ENCODE peak calls at places on chromosome 18, in four cellular contexts. Y is HepG2, T is SK-N-SH, V is GM12878. S is an unnamed sample.

GRCh38 chr18:10840768-10841167 is 308.6 kb downstream of the PIEZO2 start:
- DNase-seq in Y (no peak), T (no peak), V (no peak), S (no peak)

GRCh38 chr18:73793386-73793785 is 354.2 kb downstream of the FBXO15 start:
- DNase-seq in Y (no peak), T (no peak), V (no peak), S (no peak)

GRCh38 chr18:7532942-7533341 is 34.2 kb upstream of the PTPRM start:
- DNase-seq in V (no peak), Y (no peak), T (no peak), S (no peak)

GRCh38 chr18:13218376-13219011 is at the start of gene LDLRAD4:
- DNase-seq in Y (no peak), T (peak; percentile 77), V (no peak), S (peak; percentile 66)

GRCh38 chr18:4107049-4107459 is 348.1 kb downstream of the DLGAP1 start:
- DNase-seq in T (no peak), V (no peak), Y (no peak), S (no peak)

GRCh38 chr18:6159426-6159825 is 255.3 kb downstream of the L3MBTL4 start:
- DNase-seq in T (no peak), Y (no peak), V (no peak), S (no peak)

GRCh38 chr18:48018806-48019295 is 88.4 kb upstream of the SMAD2 start:
- DNase-seq in V (no peak), T (no peak), Y (no peak), S (no peak)

GRCh38 chr18:73848656-73849055 is 299.0 kb downstream of the FBXO15 start:
- DNase-seq in V (no peak), Y (no peak), T (no peak), S (no peak)

GRCh38 chr18:11947214-11948119 is 33.8 kb upstream of the IMPA2 start:
- DNase-seq in T (no peak), Y (peak; percentile 79), V (peak; percentile 69), S (peak; percentile 73)

GRCh38 chr18:49555641-49556040 is 6.2 kb upstream of the LIPG start:
- DNase-seq in Y (no peak), V (no peak), T (no peak), S (no peak)

GRCh38 chr18:48548404-48548771 is 9.6 kb downstream of the CTIF start:
- DNase-seq in V (no peak), Y (no peak), T (no peak), S (no peak)

DNA sequence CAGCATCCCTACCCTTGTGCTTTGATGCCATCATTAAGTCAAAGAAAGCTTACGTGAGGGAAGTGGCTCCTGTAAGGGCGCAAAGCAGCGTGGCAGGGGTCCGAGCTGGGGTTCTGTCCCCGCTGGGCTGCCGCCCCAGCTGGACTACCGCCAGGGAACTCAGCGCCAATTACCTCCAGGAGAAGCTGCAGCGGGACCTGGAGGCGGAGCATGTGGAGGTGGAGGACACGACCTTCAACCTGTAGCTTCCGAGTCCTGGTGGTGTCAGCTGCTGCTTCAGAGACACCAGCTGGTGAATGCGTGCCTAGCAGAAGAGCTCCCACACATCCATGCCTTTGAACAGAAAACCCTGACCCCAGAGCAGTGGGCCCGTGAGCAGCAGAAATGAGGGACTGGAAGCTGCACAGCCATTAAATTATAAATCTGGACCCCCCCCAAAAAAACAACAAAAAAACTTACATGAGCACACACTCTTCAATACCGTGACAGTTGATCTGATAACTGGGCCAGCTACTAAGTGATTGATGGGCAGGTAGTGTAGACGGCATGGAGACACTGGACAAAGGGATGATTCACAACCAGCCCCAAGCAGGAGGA is 20.1 kb upstream of the YES1 start:
- DNase-seq in T (no peak), V (no peak), Y (peak; percentile 91), S (peak; percentile 62)
- TF ChIP-seq TCF12 in T (no peak), V (no peak), Y (no peak), S (no peak)

DNA sequence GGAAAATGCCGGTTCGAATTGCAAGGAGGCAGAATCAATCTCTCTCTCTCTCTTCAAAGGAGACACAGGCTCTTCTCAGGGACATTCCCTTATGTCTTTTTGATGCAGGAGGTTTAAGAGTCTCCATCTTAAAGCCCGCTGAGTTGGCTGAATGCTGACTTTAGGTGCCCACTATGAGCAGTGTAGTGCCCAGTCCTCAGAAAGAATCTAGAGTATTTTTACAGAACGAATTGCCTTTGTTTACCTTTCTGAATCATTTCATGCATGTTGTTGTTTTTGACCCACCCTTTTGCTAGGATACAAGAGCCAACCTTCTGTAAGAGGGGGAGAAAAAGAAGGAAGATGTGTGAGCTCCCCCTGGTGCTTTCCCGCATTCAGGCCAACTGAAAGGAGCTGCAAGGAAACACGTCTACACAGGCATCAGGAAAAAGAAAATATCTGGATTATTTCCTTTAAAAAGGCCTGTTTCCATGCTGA is 193.5 kb upstream of the TCF4 start:
- DNase-seq in Y (no peak), V (no peak), T (peak; percentile 74), S (no peak)
- TF ChIP-seq TCF12 in Y (no peak), V (no peak), T (no peak), S (no peak)

GRCh38 chr18:23879544-23879943 is 135.0 kb upstream of the TTC39C start:
- DNase-seq in Y (no peak), T (no peak), V (no peak), S (no peak)

GRCh38 chr18:23876921-23877320 is 137.6 kb upstream of the TTC39C start:
- DNase-seq in T (no peak), V (no peak), Y (no peak), S (no peak)

GRCh38 chr18:23877371-23877770 is 137.2 kb upstream of the TTC39C start:
- DNase-seq in Y (no peak), T (no peak), V (no peak), S (no peak)

GRCh38 chr18:23879126-23879525 is 135.4 kb upstream of the TTC39C start:
- DNase-seq in V (no peak), T (no peak), Y (no peak), S (no peak)

GRCh38 chr18:23878336-23878900 is 136.1 kb upstream of the TTC39C start:
- DNase-seq in T (no peak), V (no peak), Y (no peak), S (no peak)
- TF ChIP-seq TCF12 in T (no peak), V (no peak), Y (no peak), S (no peak)

GRCh38 chr18:55500316-55501086 is 87.5 kb downstream of the TCF4 start:
- DNase-seq in T (no peak), V (no peak), Y (no peak), S (no peak)
- TF ChIP-seq TCF12 in T (peak; percentile 51), V (no peak), Y (no peak), S (no peak)

GRCh38 chr18:23133860-23134779 is 1.2 kb upstream of the CABLES1 start:
- DNase-seq in Y (peak; percentile 91), T (peak; percentile 48), V (peak; percentile 59), S (peak; percentile 63)
- TF ChIP-seq TCF12 in Y (no peak), T (no peak), V (no peak), S (no peak)

DNA sequence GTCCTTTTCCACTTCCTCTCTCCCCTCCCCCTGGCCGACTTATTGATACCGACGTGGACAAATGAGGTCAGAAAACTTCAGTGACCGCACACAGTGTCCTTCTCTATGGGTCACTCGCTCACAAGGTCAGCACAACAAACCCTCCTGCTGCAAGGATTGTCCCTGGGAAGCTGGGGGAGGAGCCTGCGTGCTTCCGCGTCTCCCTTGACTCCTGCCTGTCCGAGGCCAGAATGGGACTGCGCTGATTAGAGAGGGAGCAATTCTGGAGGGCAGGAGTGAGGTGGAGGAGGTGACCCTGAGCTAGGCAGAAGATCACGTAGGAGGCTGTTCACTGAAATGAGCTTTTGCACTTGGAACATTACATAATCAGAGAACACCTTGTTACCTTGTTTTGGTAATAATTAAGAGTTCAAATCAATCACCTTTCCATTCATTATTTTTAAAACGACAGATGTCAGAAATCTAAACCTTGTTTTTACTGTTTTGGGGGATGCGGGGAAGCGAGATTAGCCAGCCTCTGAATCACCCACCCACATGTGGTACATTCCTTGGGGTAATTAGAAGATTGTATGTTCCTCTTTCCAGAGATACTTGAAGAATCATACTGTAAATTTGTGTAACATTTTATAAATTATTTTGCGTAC is 70.6 kb downstream of the CTAGE1 start:
- DNase-seq in T (no peak), V (no peak), Y (peak; percentile 5), S (no peak)
- TF ChIP-seq TCF12 in T (no peak), V (no peak), Y (no peak), S (no peak)

DNA sequence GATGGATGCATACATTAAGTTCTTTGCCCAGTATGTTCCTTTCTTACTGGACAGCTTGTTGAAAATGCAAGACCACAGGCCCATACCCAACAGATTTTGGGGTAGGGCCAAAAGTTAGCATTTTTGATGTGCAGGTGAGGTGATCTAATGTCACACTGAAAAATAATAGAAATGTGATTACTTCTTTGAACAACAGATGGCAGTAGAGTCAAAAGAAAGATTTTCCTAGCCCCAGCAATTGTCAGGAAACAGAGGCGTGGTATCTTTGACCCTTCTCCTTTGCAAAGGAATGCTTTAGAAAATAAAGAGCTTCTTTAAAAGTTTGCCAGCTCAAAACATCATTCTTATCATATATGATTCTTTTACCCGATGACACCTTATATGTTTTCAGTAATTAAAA is 343.6 kb upstream of the SYT4 start:
- DNase-seq in T (peak; percentile 39), Y (peak; percentile 5), V (no peak), S (no peak)
- TF ChIP-seq TCF12 in T (no peak), Y (no peak), V (no peak), S (no peak)

DNA sequence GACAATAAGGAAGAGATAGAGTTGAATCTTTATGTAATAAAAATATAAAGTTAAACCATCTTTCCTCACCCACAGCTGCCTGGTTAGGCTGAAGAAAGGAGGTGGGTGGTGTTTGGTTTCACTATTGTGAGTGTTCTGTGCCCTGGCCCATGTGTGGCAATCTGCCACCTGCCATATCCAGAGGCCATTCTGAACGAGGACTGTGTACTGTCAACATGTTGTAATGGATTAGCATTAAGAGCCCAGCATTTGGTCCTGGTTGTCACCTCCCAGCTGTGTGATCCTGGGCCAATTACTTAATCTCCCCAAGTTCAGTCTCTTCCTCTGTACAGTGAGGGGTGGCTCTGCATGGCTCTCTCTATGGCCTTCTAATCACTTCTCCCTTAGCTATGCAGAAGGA is 118.2 kb upstream of the SEC11C start:
- DNase-seq in V (no peak), T (peak; percentile 38), Y (no peak), S (no peak)
- TF ChIP-seq TCF12 in V (no peak), T (no peak), Y (no peak), S (no peak)

GRCh38 chr18:21389283-21389682 is 147.3 kb downstream of the GREB1L start:
- DNase-seq in Y (no peak), T (no peak), V (no peak), S (no peak)

GRCh38 chr18:21386523-21387240 is 144.7 kb downstream of the GREB1L start:
- DNase-seq in V (no peak), Y (no peak), T (no peak), S (no peak)

GRCh38 chr18:21391074-21391673 is 149.1 kb downstream of the GREB1L start:
- DNase-seq in Y (no peak), T (no peak), V (peak; percentile 35), S (no peak)

GRCh38 chr18:21393986-21394385 is 152.0 kb downstream of the GREB1L start:
- DNase-seq in Y (no peak), T (no peak), V (no peak), S (no peak)

DNA sequence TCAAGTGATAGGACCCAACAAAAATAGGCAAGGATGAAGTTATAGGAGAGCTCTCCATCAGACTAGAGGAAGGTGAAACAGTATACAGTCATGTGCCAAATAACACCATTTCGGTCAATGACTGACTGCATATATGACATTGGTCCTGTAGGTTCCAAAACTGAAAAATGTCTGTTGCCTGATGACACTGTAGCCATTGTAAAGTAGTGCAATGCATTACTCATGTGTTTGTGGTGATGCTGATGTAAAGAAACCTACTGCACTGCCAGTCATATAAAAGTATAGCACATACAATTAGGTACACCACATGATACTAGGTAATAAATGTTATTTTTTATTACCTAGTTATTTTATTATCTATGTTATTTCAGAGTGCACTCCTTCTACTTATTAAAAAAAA is 147.9 kb downstream of the GREB1L start:
- DNase-seq in Y (no peak), T (no peak), V (no peak), S (no peak)
- TF ChIP-seq TCF12 in Y (no peak), T (no peak), V (no peak), S (no peak)

S was measured in H1.